ENCODE peak calls at places on chromosomes 13 and 19, in five cellular contexts. D is A673, L is astrocyte of the spinal cord, G is hepatocyte, V is fibroblast of lung. S is an unnamed sample.

GRCh38 chr19:3899531-3900294 is 19.2 kb downstream of the ATCAY start:
- DNase-seq in V (no peak), D (no peak), G (peak; percentile 16), L (no peak), S (no peak)

GRCh38 chr19:19386373-19386869 is 19.1 kb upstream of the GATAD2A start:
- DNase-seq in L (no peak), G (no peak), V (no peak), D (no peak), S (no peak)

GRCh38 chr19:39409886-39410619 is 2.4 kb upstream of the PLEKHG2 start:
- DNase-seq in L (peak; percentile 83), D (no peak), V (peak; percentile 73), G (peak; percentile 91), S (no peak)

GRCh38 chr13:77831870-77832269 is 86.8 kb downstream of the EDNRB start:
- DNase-seq in D (no peak), L (no peak), G (no peak), V (no peak), S (no peak)

GRCh38 chr13:107347641-107348369 is 779.9 kb upstream of the ARGLU1 start:
- DNase-seq in V (no peak), L (no peak), D (no peak), G (no peak), S (no peak)

GRCh38 chr13:37667631-37668161 is 69.1 kb upstream of the POSTN start:
- DNase-seq in V (no peak), G (no peak), D (peak; percentile 70), L (no peak), S (no peak)

GRCh38 chr19:4504297-4504701 is 14.0 kb downstream of the PLIN4 start:
- DNase-seq in D (no peak), G (no peak), V (no peak), L (no peak), S (no peak)

GRCh38 chr19:33274663-33275558 is 27.4 kb downstream of the CEBPA start:
- DNase-seq in V (no peak), L (no peak), D (no peak), G (no peak), S (no peak)

GRCh38 chr19:32830231-32831014 is 39.1 kb downstream of the SLC7A9 start:
- DNase-seq in G (no peak), L (peak; percentile 77), V (peak; percentile 89), D (no peak), S (no peak)

GRCh38 chr13:65456150-65456912 is 1773.8 kb downstream of the PCDH9 start:
- DNase-seq in V (no peak), L (no peak), G (no peak), D (no peak), S (no peak)

GRCh38 chr13:36831291-36831690 is 12.3 kb downstream of the RFXAP start:
- DNase-seq in V (no peak), L (no peak), G (no peak), D (no peak), S (no peak)

GRCh38 chr13:30881931-30882899 is 23.9 kb upstream of the MEDAG start:
- DNase-seq in G (no peak), L (no peak), V (no peak), D (peak; percentile 42), S (no peak)

GRCh38 chr19:18771328-18772242 is 19.5 kb downstream of the COMP start:
- DNase-seq in V (no peak), D (peak; percentile 54), L (no peak), G (no peak), S (no peak)

GRCh38 chr13:53237696-53238095 is 209.1 kb downstream of the OLFM4 start:
- DNase-seq in V (no peak), D (peak; percentile 39), L (no peak), G (no peak), S (no peak)

GRCh38 chr19:1237027-1237659 is 662 bp downstream of the CBARP start:
- DNase-seq in D (no peak), G (peak; percentile 59), V (no peak), L (no peak), S (no peak)

GRCh38 chr19:2250765-2251576 is 1.8 kb downstream of the AMH start:
- DNase-seq in V (no peak), D (no peak), L (no peak), G (no peak), S (no peak)

GRCh38 chr19:42427313-42427712 is at the start of gene LIPE:
- DNase-seq in L (no peak), D (no peak), V (no peak), G (peak; percentile 40), S (no peak)

GRCh38 chr13:25493930-25494707 is 122.3 kb downstream of the ATP8A2 start:
- DNase-seq in V (no peak), L (no peak), G (no peak), D (peak; percentile 13), S (no peak)

GRCh38 chr19:18477974-18478373 is 40.0 kb upstream of the ISYNA1 start:
- DNase-seq in D (no peak), V (no peak), G (no peak), L (no peak), S (no peak)

GRCh38 chr19:13437919-13438618 is 68.2 kb downstream of the CACNA1A start:
- DNase-seq in D (no peak), L (no peak), G (no peak), V (no peak), S (no peak)

GRCh38 chr13:19155321-19155861 is 26.2 kb downstream of the TUBA3C start:
- DNase-seq in D (no peak), G (no peak), L (no peak), V (no peak), S (no peak)

GRCh38 chr13:61339054-61339621 is 76.5 kb downstream of the PCDH20 start:
- DNase-seq in V (no peak), D (no peak), L (no peak), G (no peak), S (no peak)

GRCh38 chr13:73939603-73940002 is 194.6 kb downstream of the KLF12 start:
- DNase-seq in G (no peak), V (no peak), L (no peak), D (no peak), S (no peak)

GRCh38 chr13:103663996-103664395 is 597.8 kb upstream of the SLC10A2 start:
- DNase-seq in G (no peak), D (no peak), L (no peak), V (no peak), S (no peak)

GRCh38 chr13:113493315-113493951 is 2.9 kb upstream of the DCUN1D2 start:
- DNase-seq in D (peak; percentile 58), V (peak; percentile 97), G (peak; percentile 82), L (peak; percentile 96), S (peak; percentile 66)

GRCh38 chr19:33906578-33907335 is 110.1 kb downstream of the KCTD15 start:
- DNase-seq in L (peak; percentile 7), V (peak; percentile 51), G (peak; percentile 28), D (peak; percentile 11), S (no peak)

GRCh38 chr13:100495455-100495854 is 93.1 kb downstream of the GGACT start:
- DNase-seq in D (no peak), V (no peak), G (no peak), L (no peak), S (no peak)
- TF ChIP-seq CTCF in D (no peak), V (no peak), G (no peak), L (no peak), S (no peak)

GRCh38 chr13:33610471-33611015 is 207.4 kb upstream of the RFC3 start:
- DNase-seq in D (peak; percentile 78), L (peak; percentile 47), G (no peak), V (peak; percentile 56), S (no peak)

GRCh38 chr13:33611016-33611805 is 206.7 kb upstream of the RFC3 start:
- DNase-seq in G (no peak), D (peak; percentile 81), V (peak; percentile 85), L (peak; percentile 74), S (peak; percentile 35)

GRCh38 chr13:33606692-33607091 is 211.3 kb upstream of the RFC3 start:
- DNase-seq in L (peak; percentile 12), V (no peak), G (peak; percentile 54), D (peak; percentile 8), S (no peak)
- TF ChIP-seq CTCF in L (no peak), V (no peak), G (peak; percentile 47), D (peak; percentile 31), S (no peak)

GRCh38 chr19:7595466-7596133 is at the start of gene CAMSAP3:
- DNase-seq in L (no peak), D (peak; percentile 67), V (peak; percentile 1), G (peak; percentile 91), S (peak; percentile 11)
- TF ChIP-seq CTCF in L (no peak), D (no peak), V (no peak), G (no peak), S (no peak)

GRCh38 chr13:112350300-112350699 is 25.9 kb upstream of the SPACA7 start:
- DNase-seq in G (no peak), L (no peak), D (no peak), V (no peak), S (no peak)
- TF ChIP-seq CTCF in G (no peak), L (no peak), D (no peak), V (no peak), S (no peak)

DNA sequence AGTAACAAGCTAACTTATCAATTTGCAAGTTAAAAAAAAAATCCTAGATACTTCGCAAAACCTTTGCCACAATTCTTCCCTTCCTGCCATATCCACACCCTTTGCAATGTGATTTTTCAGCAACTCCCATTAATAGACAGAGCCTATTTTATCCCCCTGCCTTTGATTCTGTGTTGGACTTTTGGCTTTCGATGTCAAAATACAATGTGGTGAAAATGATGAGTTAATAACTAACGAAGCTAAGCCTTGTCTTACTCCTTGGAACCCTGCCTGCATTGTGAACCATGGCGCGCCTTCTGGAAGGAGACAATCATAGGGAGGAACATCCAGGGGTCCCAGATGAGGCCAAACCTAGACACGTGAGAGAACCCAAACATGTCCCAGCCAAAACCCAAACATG is 6.4 kb downstream of the CYP4F2 start:
- DNase-seq in L (no peak), V (no peak), D (no peak), G (no peak), S (no peak)
- TF ChIP-seq CTCF in L (no peak), V (no peak), D (no peak), G (no peak), S (no peak)

GRCh38 chr13:27482996-27483395 is 32.6 kb upstream of the MTIF3 start:
- DNase-seq in D (no peak), V (no peak), G (no peak), L (no peak), S (no peak)

GRCh38 chr13:27476943-27477681 is 26.7 kb upstream of the MTIF3 start:
- DNase-seq in V (peak; percentile 5), L (peak; percentile 47), G (peak; percentile 74), D (no peak), S (peak; percentile 3)

GRCh38 chr13:27483421-27483820 is 33.1 kb upstream of the MTIF3 start:
- DNase-seq in D (no peak), V (no peak), L (no peak), G (no peak), S (no peak)

DNA sequence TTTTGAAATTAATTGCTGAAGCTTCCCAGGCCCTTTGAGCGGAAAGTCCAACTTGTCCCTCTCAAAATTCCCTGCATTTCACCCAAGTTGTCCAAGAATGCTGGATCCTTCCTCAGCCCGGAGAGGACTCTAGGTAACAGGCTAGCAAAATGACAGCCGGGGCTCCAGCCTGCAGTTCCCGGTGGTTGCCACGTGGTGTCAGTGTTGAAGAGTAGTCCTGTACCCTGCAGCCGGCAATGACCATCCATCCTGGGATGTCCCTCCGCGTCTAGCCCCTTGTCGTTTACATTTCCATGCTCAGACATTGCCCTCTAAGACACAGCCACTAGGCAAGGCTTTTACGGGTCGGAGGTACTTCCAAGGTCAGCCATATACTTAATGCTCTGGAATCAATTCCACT is 31.4 kb upstream of the MTIF3 start:
- DNase-seq in V (no peak), L (peak; percentile 13), G (peak; percentile 70), D (peak; percentile 43), S (no peak)
- TF ChIP-seq CTCF in V (peak; percentile 86), L (peak; percentile 76), G (peak; percentile 59), D (peak; percentile 78), S (peak; percentile 49)

S was measured in AG09319.